ENCODE peak calls at places on chromosomes 2 and 18, in four cellular contexts. One of them, this sample, is unnamed.

GRCh38 chr2:109174214-109174613 is 45.2 kb downstream of the SH3RF3 start:
- DNase-seq in HepG2: no peak
- DNase-seq in A549: no peak
- DNase-seq in K562: no peak
- DNase-seq in this sample: no peak

GRCh38 chr2:175903384-175903936 is 98.6 kb downstream of the LNPK start:
- DNase-seq in HepG2: no peak
- DNase-seq in A549: no peak
- DNase-seq in K562: no peak
- DNase-seq in this sample: no peak

GRCh38 chr18:24595556-24595955 is 135.1 kb downstream of the HRH4 start:
- DNase-seq in HepG2: no peak
- DNase-seq in A549: no peak
- DNase-seq in K562: no peak
- DNase-seq in this sample: no peak

GRCh38 chr2:212794471-212794870 is 255.9 kb upstream of the ERBB4 start:
- DNase-seq in HepG2: no peak
- DNase-seq in A549: no peak
- DNase-seq in K562: no peak
- DNase-seq in this sample: no peak

GRCh38 chr2:105291981-105292380 is 37.6 kb downstream of the TGFBRAP1 start:
- DNase-seq in HepG2: no peak
- DNase-seq in A549: no peak
- DNase-seq in K562: no peak
- DNase-seq in this sample: no peak

GRCh38 chr2:241551998-241552737 is 6.4 kb upstream of the BOK start:
- DNase-seq in HepG2: no peak
- DNase-seq in A549: no peak
- DNase-seq in K562: no peak
- DNase-seq in this sample: no peak

GRCh38 chr18:39839782-39840181 is 2115.3 kb upstream of the PIK3C3 start:
- DNase-seq in HepG2: no peak
- DNase-seq in A549: no peak
- DNase-seq in K562: no peak
- DNase-seq in this sample: no peak

GRCh38 chr2:113050921-113051895 is 1.5 kb downstream of the IL36B start:
- DNase-seq in HepG2: no peak
- DNase-seq in A549: no peak
- DNase-seq in K562: peak; percentile 64
- DNase-seq in this sample: no peak

GRCh38 chr2:16346671-16347070 is 319.0 kb downstream of the CYRIA start:
- DNase-seq in HepG2: no peak
- DNase-seq in A549: no peak
- DNase-seq in K562: no peak
- DNase-seq in this sample: no peak

GRCh38 chr2:207533609-207534008 is 3.8 kb downstream of the CREB1 start:
- DNase-seq in HepG2: no peak
- DNase-seq in A549: no peak
- DNase-seq in K562: no peak
- DNase-seq in this sample: no peak

GRCh38 chr2:149733936-149734685 is 146.5 kb upstream of the MMADHC start:
- DNase-seq in HepG2: no peak
- DNase-seq in A549: peak; percentile 3
- DNase-seq in K562: no peak
- DNase-seq in this sample: no peak

GRCh38 chr18:14945984-14946383 is 198.0 kb downstream of the ANKRD30B start:
- DNase-seq in HepG2: no peak
- DNase-seq in A549: no peak
- DNase-seq in K562: no peak
- DNase-seq in this sample: no peak

GRCh38 chr2:12287220-12287751 is 429.4 kb upstream of the TRIB2 start:
- DNase-seq in HepG2: no peak
- DNase-seq in A549: no peak
- DNase-seq in K562: peak; percentile 20
- DNase-seq in this sample: no peak

DNA sequence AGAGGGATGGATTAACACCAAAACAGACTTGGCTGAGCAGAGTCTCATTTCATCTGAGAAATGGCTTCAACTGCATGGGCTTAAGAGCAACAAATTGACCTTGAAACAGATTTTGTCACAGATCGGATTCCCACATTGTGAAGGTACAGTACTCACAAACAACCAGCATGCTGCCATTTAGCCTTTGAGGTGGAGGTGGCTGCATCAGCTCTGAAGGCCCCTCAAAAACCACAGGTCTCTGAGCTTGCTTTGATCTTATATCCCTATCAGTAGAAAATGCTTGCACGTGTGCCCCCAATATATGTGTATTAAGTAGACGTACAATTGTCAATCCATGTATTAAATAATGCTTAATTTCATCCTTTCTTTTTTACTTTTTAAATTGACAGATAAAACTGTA is 6.2 kb downstream of the VWA3B start:
- DNase-seq in HepG2: no peak
- DNase-seq in A549: no peak
- DNase-seq in K562: no peak
- DNase-seq in this sample: no peak
- TF ChIP-seq POLR2AphosphoS2 in HepG2: no peak
- TF ChIP-seq POLR2AphosphoS2 in A549: no peak
- TF ChIP-seq POLR2AphosphoS2 in K562: no peak
- TF ChIP-seq POLR2AphosphoS2 in this sample: no peak

DNA sequence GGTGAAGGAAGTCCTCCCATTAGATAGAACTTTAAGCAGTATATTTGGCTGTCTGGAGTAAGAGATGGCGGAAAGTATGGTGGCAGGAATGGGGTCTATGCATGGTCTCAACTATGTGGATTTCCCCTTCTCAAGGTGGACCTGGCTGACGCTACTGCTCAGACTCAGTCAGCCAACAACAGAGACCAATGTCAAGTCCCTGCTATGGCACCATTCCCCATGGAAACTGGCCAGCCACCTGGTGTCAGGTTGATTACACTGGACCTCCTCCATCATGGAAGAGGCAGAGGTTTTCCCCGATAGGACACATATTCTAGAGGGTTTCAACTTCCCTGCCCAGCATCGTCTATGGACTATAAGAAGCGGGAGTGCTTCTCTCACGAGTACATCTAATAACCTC is 8.6 kb upstream of the FAHD2A start:
- DNase-seq in HepG2: no peak
- DNase-seq in A549: no peak
- DNase-seq in K562: no peak
- DNase-seq in this sample: no peak
- H3K27ac ChIP-seq in HepG2: no peak overlapping the region
- H3K27ac ChIP-seq in A549: no peak overlapping the region
- H3K27ac ChIP-seq in K562: no peak overlapping the region
- H3K27ac ChIP-seq in this sample: no peak overlapping the region

GRCh38 chr2:197209742-197210408 is 100.7 kb downstream of the ANKRD44 start:
- DNase-seq in HepG2: no peak
- DNase-seq in A549: no peak
- DNase-seq in K562: peak; percentile 12
- DNase-seq in this sample: peak; percentile 76
- TF ChIP-seq POLR2AphosphoS2 in HepG2: no peak
- TF ChIP-seq POLR2AphosphoS2 in A549: no peak
- TF ChIP-seq POLR2AphosphoS2 in K562: no peak
- TF ChIP-seq POLR2AphosphoS2 in this sample: peak; percentile 42

GRCh38 chr2:42118759-42119569 is 50.2 kb upstream of the EML4 start:
- DNase-seq in HepG2: no peak
- DNase-seq in A549: no peak
- DNase-seq in K562: no peak
- DNase-seq in this sample: no peak
- H3K27ac ChIP-seq in HepG2: peak overlapping the region; percentile 71
- H3K27ac ChIP-seq in A549: peak overlapping the region; percentile 60
- H3K27ac ChIP-seq in K562: no peak overlapping the region
- H3K27ac ChIP-seq in this sample: peak overlapping the region; percentile 50

GRCh38 chr2:2681611-2682295 is 350.7 kb upstream of the MYT1L start:
- DNase-seq in HepG2: no peak
- DNase-seq in A549: no peak
- DNase-seq in K562: no peak
- DNase-seq in this sample: no peak
- TF ChIP-seq POLR2AphosphoS2 in HepG2: no peak
- TF ChIP-seq POLR2AphosphoS2 in A549: no peak
- TF ChIP-seq POLR2AphosphoS2 in K562: no peak
- TF ChIP-seq POLR2AphosphoS2 in this sample: no peak

GRCh38 chr2:66301767-66302140 is 133.2 kb upstream of the MEIS1 start:
- DNase-seq in HepG2: no peak
- DNase-seq in A549: no peak
- DNase-seq in K562: no peak
- DNase-seq in this sample: no peak
- H3K27ac ChIP-seq in HepG2: no peak overlapping the region
- H3K27ac ChIP-seq in A549: no peak overlapping the region
- H3K27ac ChIP-seq in K562: no peak overlapping the region
- H3K27ac ChIP-seq in this sample: no peak overlapping the region

GRCh38 chr2:219551863-219552381 is 8.1 kb downstream of the TMEM198 start:
- DNase-seq in HepG2: no peak
- DNase-seq in A549: no peak
- DNase-seq in K562: no peak
- DNase-seq in this sample: no peak
- TF ChIP-seq POLR2AphosphoS2 in HepG2: peak; percentile 69
- TF ChIP-seq POLR2AphosphoS2 in A549: no peak
- TF ChIP-seq POLR2AphosphoS2 in K562: no peak
- TF ChIP-seq POLR2AphosphoS2 in this sample: no peak